ENCODE peak calls at places on chromosomes 1 and 21, in five cellular contexts. Z is hepatocyte; Y is ELR; K is progenitor cell of endocrine pancreas; B is CD8-positive, alpha-beta memory T cell. P is an unnamed sample.
A peak's percentile ranks its signal among the peaks of the same experiment; 100 is the strongest.

GRCh38 chr1:31549807-31550620 is 26.3 kb upstream of the TINAGL1 start:
- DNase-seq in Z (peak; percentile 57), Y (peak; percentile 46), K (no peak), B (no peak), P (no peak)

GRCh38 chr1:59412705-59413326 is 115.9 kb downstream of the FGGY start:
- DNase-seq in Z (no peak), Y (no peak), K (no peak), B (no peak), P (no peak)

GRCh38 chr1:230105754-230106625 is 39.0 kb downstream of the GALNT2 start:
- DNase-seq in Z (peak; percentile 73), Y (peak; percentile 92), K (no peak), B (no peak), P (no peak)

GRCh38 chr1:184340984-184341383 is 45.8 kb upstream of the C1orf21 start:
- DNase-seq in Z (no peak), Y (peak; percentile 13), K (no peak), B (no peak), P (no peak)

GRCh38 chr21:34669149-34669879 is 520 bp downstream of the CLIC6 start:
- DNase-seq in Z (peak; percentile 58), Y (no peak), K (peak; percentile 21), B (no peak), P (no peak)

GRCh38 chr21:25457411-25457810 is 149.9 kb downstream of the MRPL39 start:
- DNase-seq in Z (peak; percentile 5), Y (peak; percentile 89), K (no peak), B (no peak), P (peak; percentile 69)

GRCh38 chr1:29346573-29346972 is 110.3 kb downstream of the PTPRU start:
- DNase-seq in Z (no peak), Y (no peak), K (no peak), B (no peak), P (no peak)

GRCh38 chr1:21296509-21297354 is 6.5 kb upstream of the ECE1 start:
- DNase-seq in Z (no peak), Y (peak; percentile 21), K (no peak), B (no peak), P (no peak)

GRCh38 chr1:213275293-213275692 is 224.3 kb downstream of the RPS6KC1 start:
- DNase-seq in Z (no peak), Y (no peak), K (no peak), B (no peak), P (no peak)

GRCh38 chr21:46207920-46208571 is 20.5 kb downstream of the LSS start:
- DNase-seq in Z (no peak), Y (no peak), K (no peak), B (peak; percentile 29), P (no peak)

P was measured in CD4-positive, alpha-beta memory T cell.